ENCODE peak calls at places on chromosome 12, in five cellular contexts. C is NCI-H510A treated with DMSO at 0.1 percent for 48 hours, O is A549, A is GM06990, K is choroid plexus epithelial cell. X is an unnamed sample.

GRCh38 chr12:52130695-52131094 is 51.2 kb downstream of the SMIM41 start:
- DNase-seq in C (peak), O (no peak), A (no peak), K (peak), X (no peak)

GRCh38 chr12:79203103-79203502 is 338.5 kb downstream of the SYT1 start:
- DNase-seq in C (no peak), O (peak), A (no peak), K (no peak), X (no peak)

GRCh38 chr12:22855456-22855855 is 230.5 kb downstream of the ETNK1 start:
- DNase-seq in C (no peak), O (no peak), A (no peak), K (no peak), X (no peak)

GRCh38 chr12:108320503-108321293 is 18.4 kb downstream of the CMKLR1 start:
- DNase-seq in C (no peak), O (no peak), A (peak), K (no peak), X (peak)

GRCh38 chr12:75657866-75658265 is 146.5 kb upstream of the KRR1 start:
- DNase-seq in C (no peak), O (no peak), A (no peak), K (peak), X (no peak)

GRCh38 chr12:56104815-56105476 is 587 bp downstream of the PA2G4 start:
- DNase-seq in C (no peak), O (no peak), A (no peak), K (peak), X (no peak)

GRCh38 chr12:64450711-64451486 is 1.0 kb upstream of the TBK1 start:
- DNase-seq in C (peak), O (no peak), A (no peak), K (peak), X (no peak)

GRCh38 chr12:42798811-42799438 is 209.4 kb upstream of the PRICKLE1 start:
- DNase-seq in C (no peak), O (no peak), A (no peak), K (peak), X (no peak)

GRCh38 chr12:102478416-102479098 is 1.8 kb downstream of the IGF1 start:
- DNase-seq in C (no peak), O (no peak), A (peak), K (no peak), X (peak)

GRCh38 chr12:29799591-29799990 is 15.8 kb upstream of the TMTC1 start:
- DNase-seq in C (no peak), O (no peak), A (no peak), K (no peak), X (no peak)

X was measured in GM13977.